ENCODE peak calls at places on chromosomes 5 and 9, in four cellular contexts. V is transverse colon, I is foreskin fibroblast, W is mucosa of descending colon. D is an unnamed sample.

GRCh38 chr5:16931334-16932110 is 4.6 kb downstream of the MYO10 start:
- DNase-seq in W (peak), I (peak), V (peak), D (no peak)

GRCh38 chr9:26670052-26670640 is 222.5 kb downstream of the CAAP1 start:
- DNase-seq in V (no peak), W (no peak), I (no peak), D (no peak)

GRCh38 chr5:93349613-93350012 is 231.4 kb downstream of the NR2F1-AS1 start:
- DNase-seq in V (no peak), W (no peak), I (peak), D (peak)

GRCh38 chr5:179309751-179310320 is 35.4 kb downstream of the ADAMTS2 start:
- DNase-seq in I (no peak), W (peak), V (no peak), D (no peak)

GRCh38 chr9:98087420-98088354 is 31.2 kb downstream of the NANS start:
- DNase-seq in W (peak), V (peak), I (peak), D (no peak)

GRCh38 chr9:90288275-90288639 is 354.4 kb downstream of the DIRAS2 start:
- DNase-seq in I (no peak), W (no peak), V (no peak), D (no peak)

GRCh38 chr5:33761139-33761538 is 130.7 kb downstream of the ADAMTS12 start:
- DNase-seq in W (no peak), I (peak), V (no peak), D (peak)

GRCh38 chr5:158691576-158691975 is 408.1 kb downstream of the EBF1 start:
- DNase-seq in V (no peak), W (no peak), I (peak), D (no peak)

GRCh38 chr9:94817291-94818195 is 91.0 kb downstream of the AOPEP start:
- DNase-seq in V (no peak), I (no peak), W (no peak), D (no peak)

GRCh38 chr9:78407636-78408312 is 110.8 kb downstream of the PSAT1 start:
- DNase-seq in W (no peak), V (no peak), I (no peak), D (no peak)

GRCh38 chr5:180807654-180808414 is 5.2 kb upstream of the MGAT1 start:
- DNase-seq in V (peak), I (peak), W (no peak), D (no peak)

GRCh38 chr9:114592356-114592755 is 4.8 kb downstream of the ATP6V1G1 start:
- DNase-seq in V (peak), I (no peak), W (no peak), D (no peak)

GRCh38 chr5:80654054-80654390 is 430 bp upstream of the MSH3 start:
- DNase-seq in I (no peak), W (peak), V (peak), D (no peak)

GRCh38 chr5:91110709-91111108 is 272.4 kb downstream of the ARRDC3 start:
- DNase-seq in I (peak), V (no peak), W (no peak), D (no peak)

GRCh38 chr5:96318569-96319100 is 114.4 kb downstream of the PCSK1 start:
- DNase-seq in I (no peak), V (no peak), W (no peak), D (no peak)
- TF ChIP-seq CTCF in I (no peak), V (no peak), W (no peak), D (no peak)

DNA sequence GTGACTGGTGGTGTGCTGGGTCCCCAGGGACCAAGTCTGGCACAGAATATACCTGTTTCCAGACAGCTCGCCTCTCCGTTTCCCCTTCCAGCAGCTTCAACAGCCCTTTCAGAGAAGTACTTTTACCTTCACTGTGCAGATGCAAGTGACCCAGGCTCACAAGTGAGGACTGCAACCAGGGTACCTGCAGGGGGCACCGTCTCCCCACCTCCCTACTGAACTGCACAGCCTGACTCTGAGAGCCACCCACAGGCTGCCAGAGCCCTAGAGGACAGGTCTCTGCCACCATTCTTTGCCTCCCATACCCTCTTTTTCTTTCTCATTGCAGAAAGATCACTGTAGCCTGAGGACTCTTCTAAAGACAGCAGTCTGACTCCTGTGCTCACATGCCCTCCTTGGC is 15.4 kb downstream of the IL9 start:
- DNase-seq in I (peak), V (peak), W (no peak), D (no peak)
- TF ChIP-seq CTCF in I (no peak), V (no peak), W (no peak), D (peak)

GRCh38 chr5:174030289-174030688 is 15.2 kb upstream of the NSG2 start:
- DNase-seq in W (no peak), V (no peak), I (no peak), D (no peak)
- TF ChIP-seq CTCF in W (no peak), V (no peak), I (no peak), D (no peak)

GRCh38 chr5:64839936-64840335 is 71.2 kb downstream of the CWC27 start:
- DNase-seq in I (no peak), W (no peak), V (no peak), D (no peak)
- TF ChIP-seq CTCF in I (no peak), W (no peak), V (no peak), D (no peak)

GRCh38 chr9:79924836-79925235 is 353.1 kb downstream of the TLE4 start:
- DNase-seq in W (no peak), I (no peak), V (no peak), D (no peak)
- TF ChIP-seq CTCF in W (no peak), I (no peak), V (no peak), D (no peak)

GRCh38 chr9:17793713-17794622 is 215.1 kb downstream of the SH3GL2 start:
- DNase-seq in V (peak), W (peak), I (peak), D (no peak)
- TF ChIP-seq CTCF in V (no peak), W (no peak), I (peak), D (no peak)

D was measured in astrocyte of the cerebellum.